ENCODE peak calls at places on chromosomes 2 and 18, in eight cellular contexts. A is activated T-cell treated with anti-CD3 and anti-CD28 coated beads for 48 hours; B is left cardiac atrium; O is activated CD8-positive, alpha-beta memory T cell treated with anti-CD3 and anti-CD28 coated beads for 24 hours; T is Peyer's patch; H is HTR-8/SVneo; D is DMS79; C is esophagus squamous epithelium. U is an unnamed sample.

GRCh38 chr2:11466307-11467125 is 555 bp upstream of the E2F6 start:
- DNase-seq in A (no peak), B (no peak), T (no peak), C (no peak), O (peak; percentile 66), H (no peak), D (no peak), U (no peak)

GRCh38 chr2:144124882-144125281 is 395.0 kb downstream of the ZEB2 start:
- DNase-seq in A (no peak), B (no peak), O (no peak), D (no peak), T (no peak), C (no peak), H (no peak), U (no peak)

GRCh38 chr18:78986018-78986481 is 6.4 kb downstream of the SALL3 start:
- DNase-seq in T (no peak), O (no peak), B (no peak), D (no peak), A (no peak), H (peak; percentile 3), C (no peak), U (peak; percentile 41)

GRCh38 chr2:168454737-168455691 is 1.1 kb upstream of the CERS6 start:
- DNase-seq in H (no peak), D (no peak), T (no peak), A (no peak), C (no peak), B (no peak), O (no peak), U (no peak)

GRCh38 chr2:54783349-54783748 is 59.9 kb downstream of the EML6 start:
- DNase-seq in C (no peak), H (no peak), D (no peak), T (no peak), A (no peak), O (no peak), B (no peak), U (no peak)

GRCh38 chr2:183207110-183207509 is 82.9 kb downstream of the NUP35 start:
- DNase-seq in O (no peak), C (no peak), T (no peak), D (no peak), B (no peak), A (no peak), H (peak; percentile 15), U (no peak)

GRCh38 chr2:223877771-223878410 is 40.5 kb upstream of the AP1S3 start:
- DNase-seq in C (no peak), T (no peak), A (no peak), O (no peak), D (no peak), H (no peak), B (no peak), U (no peak)

GRCh38 chr2:96204836-96205235 is 3.8 kb downstream of the STARD7 start:
- DNase-seq in H (no peak), B (no peak), D (no peak), C (no peak), A (no peak), T (no peak), O (no peak), U (no peak)

GRCh38 chr2:215921884-215922283 is 91.5 kb downstream of the MREG start:
- DNase-seq in T (no peak), D (no peak), C (no peak), B (peak; percentile 39), H (peak; percentile 41), A (no peak), O (no peak), U (no peak)

GRCh38 chr2:225274751-225275150 is 124.8 kb upstream of the NYAP2 start:
- DNase-seq in C (no peak), T (no peak), O (no peak), B (no peak), A (no peak), H (no peak), D (peak; percentile 32), U (no peak)

GRCh38 chr2:70029814-70030409 is 57.4 kb upstream of the PCBP1 start:
- DNase-seq in B (peak; percentile 70), O (no peak), D (no peak), A (no peak), H (no peak), T (no peak), C (no peak), U (no peak)

GRCh38 chr18:63140997-63141776 is 178.4 kb downstream of the BCL2 start:
- DNase-seq in C (no peak), O (peak; percentile 47), H (no peak), B (no peak), D (no peak), T (no peak), A (no peak), U (no peak)

GRCh38 chr18:13530215-13530878 is 196.0 kb downstream of the FAM210A start:
- DNase-seq in A (no peak), T (no peak), B (no peak), H (no peak), C (no peak), O (no peak), D (no peak), U (no peak)

GRCh38 chr18:28723506-28723905 is 546.6 kb upstream of the CDH2 start:
- DNase-seq in H (no peak), B (no peak), C (no peak), T (no peak), D (no peak), O (no peak), A (no peak), U (no peak)

GRCh38 chr18:59220784-59221765 is 1.1 kb downstream of the GRP start:
- DNase-seq in D (peak; percentile 18), C (no peak), A (no peak), H (no peak), O (no peak), B (no peak), T (no peak), U (no peak)

GRCh38 chr2:240956935-240957655 is 41.3 kb upstream of the SNED1 start:
- DNase-seq in T (no peak), A (no peak), D (no peak), C (no peak), H (no peak), O (no peak), B (no peak), U (no peak)

GRCh38 chr2:117917223-117917917 is 96.5 kb downstream of the CCDC93 start:
- DNase-seq in D (no peak), B (no peak), A (no peak), O (no peak), H (no peak), T (no peak), C (no peak), U (no peak)

GRCh38 chr2:195343942-195344530 is 313.0 kb upstream of the SLC39A10 start:
- DNase-seq in B (no peak), H (no peak), T (no peak), C (no peak), A (no peak), O (no peak), D (no peak), U (no peak)

U was measured in stimulated activated effector memory CD8-positive, alpha-beta T cell treated with anti-CD3 and anti-CD28 coated beads, Interleukin-12 subunit alpha, Interleukin-12 subunit beta, amount 100 ng/mL, for 72 hours.